ENCODE peak calls at places on chromosomes 11 and 22, in nine cellular contexts. Q, U, Y, R, M, V, K, S and B are unnamed samples.

GRCh38 chr11:68127791-68128681 is 6.8 kb upstream of the CHKA start:
- DNase-seq in Q (peak), U (no peak), Y (no peak), R (no peak), M (no peak), V (no peak), K (no peak), S (no peak), B (peak)

GRCh38 chr22:30777589-30777988 is 82.9 kb downstream of the OSBP2 start:
- DNase-seq in Q (no peak), U (no peak), Y (no peak), R (no peak), M (no peak), V (no peak), K (no peak), S (no peak), B (no peak)

GRCh38 chr22:44452531-44453420 is 45.3 kb downstream of the RTL6 start:
- DNase-seq in Q (no peak), U (peak), Y (no peak), R (no peak), M (no peak), V (no peak), K (no peak), S (no peak), B (peak)

GRCh38 chr11:127110542-127110941 is 110.0 kb upstream of the KIRREL3 start:
- DNase-seq in Q (no peak), U (no peak), Y (no peak), R (no peak), M (no peak), V (no peak), K (no peak), S (no peak), B (no peak)

GRCh38 chr11:86589856-86590589 is 82.4 kb downstream of the ME3 start:
- DNase-seq in Q (no peak), U (no peak), Y (no peak), R (no peak), M (no peak), V (no peak), K (no peak), S (no peak), B (no peak)

GRCh38 chr11:63802637-63803414 is 10.4 kb upstream of the SPINDOC start:
- DNase-seq in Q (peak), U (no peak), Y (no peak), R (peak), M (peak), V (peak), K (no peak), S (no peak), B (no peak)

GRCh38 chr11:6251990-6252473 is 7.6 kb upstream of the CCKBR start:
- DNase-seq in Q (peak), U (no peak), Y (no peak), R (no peak), M (no peak), V (no peak), K (no peak), S (no peak), B (no peak)

GRCh38 chr11:113874096-113874919 is 1.1 kb downstream of the USP28 start:
- DNase-seq in Q (no peak), U (no peak), Y (no peak), R (peak), M (no peak), V (peak), K (no peak), S (no peak), B (no peak)

GRCh38 chr11:20561915-20562314 is 37.5 kb upstream of the SLC6A5 start:
- DNase-seq in Q (no peak), U (no peak), Y (no peak), R (no peak), M (no peak), V (no peak), K (no peak), S (no peak), B (no peak)

GRCh38 chr11:58394195-58394594 is 12.5 kb downstream of the OR5B3 start:
- DNase-seq in Q (peak), U (no peak), Y (no peak), R (peak), M (peak), V (peak), K (no peak), S (no peak), B (no peak)

GRCh38 chr11:68583047-68583446 is 101.3 kb upstream of the GAL start:
- DNase-seq in Q (peak), U (no peak), Y (no peak), R (peak), M (peak), V (peak), K (no peak), S (no peak), B (no peak)